ENCODE peak calls at places on chromosomes 4 and X, in ten cellular contexts. S is AG10803, K is body of pancreas, E is BJ, I is fibroblast of mammary gland, F is heart right ventricle, U is brain microvascular endothelial cell, W is RWPE1, O is GM20000, Y is Calu3. H is an unnamed sample.

GRCh38 chr4:84501197-84501492 is 2.1 kb upstream of the NKX6-1 start:
- DNase-seq in S (no peak), K (no peak), E (no peak), I (no peak), F (no peak), U (no peak), W (no peak), O (no peak), Y (no peak), H (no peak)

GRCh38 chrX:151174581-151175282 is 1.7 kb upstream of the GPR50 start:
- DNase-seq in S (no peak), K (no peak), E (no peak), I (no peak), F (no peak), U (no peak), W (no peak), O (no peak), Y (no peak), H (no peak)

GRCh38 chrX:153739754-153740486 is 15.3 kb downstream of the ABCD1 start:
- DNase-seq in S (no peak), K (no peak), E (no peak), I (no peak), F (no peak), U (no peak), W (no peak), O (no peak), Y (no peak), H (no peak)

GRCh38 chr4:86496094-86497060 is 97.7 kb upstream of the PTPN13 start:
- DNase-seq in S (peak; percentile 63), K (peak; percentile 57), E (no peak), I (peak; percentile 57), F (no peak), U (peak; percentile 25), W (peak; percentile 70), O (peak; percentile 48), Y (peak; percentile 29), H (no peak)

GRCh38 chr4:155666701-155667537 is at the start of gene GUCY1A1:
- DNase-seq in S (peak; percentile 1), K (peak; percentile 67), E (no peak), I (no peak), F (peak; percentile 43), U (no peak), W (peak; percentile 9), O (peak; percentile 66), Y (peak; percentile 65), H (peak; percentile 72)

GRCh38 chr4:80192937-80193336 is 4.4 kb upstream of the PRDM8 start:
- DNase-seq in S (peak; percentile 82), K (no peak), E (no peak), I (peak; percentile 92), F (no peak), U (no peak), W (no peak), O (no peak), Y (no peak), H (no peak)

GRCh38 chr4:7358100-7358735 is 76.5 kb downstream of the PSAPL1 start:
- DNase-seq in S (peak; percentile 91), K (no peak), E (peak; percentile 59), I (peak; percentile 92), F (peak; percentile 43), U (peak; percentile 84), W (peak; percentile 67), O (no peak), Y (peak; percentile 38), H (no peak)

GRCh38 chrX:32933548-32933947 is 277.8 kb downstream of the DMD start:
- DNase-seq in S (no peak), K (no peak), E (no peak), I (no peak), F (no peak), U (no peak), W (no peak), O (no peak), Y (no peak), H (no peak)

GRCh38 chrX:19198448-19198847 is 76.2 kb upstream of the ADGRG2 start:
- DNase-seq in S (no peak), K (no peak), E (no peak), I (no peak), F (no peak), U (no peak), W (no peak), O (no peak), Y (no peak), H (no peak)

GRCh38 chrX:145405012-145405411 is 157.7 kb downstream of the SPANXN1 start:
- DNase-seq in S (peak; percentile 12), K (peak; percentile 5), E (no peak), I (peak; percentile 33), F (no peak), U (peak; percentile 16), W (peak; percentile 7), O (peak; percentile 5), Y (peak; percentile 21), H (no peak)

GRCh38 chr4:40923326-40924095 is 173.8 kb downstream of the NSUN7 start:
- DNase-seq in S (no peak), K (peak; percentile 87), E (no peak), I (no peak), F (peak; percentile 28), U (no peak), W (no peak), O (no peak), Y (no peak), H (no peak)

GRCh38 chr4:92304636-92305035 is 870 bp downstream of the GRID2 start:
- DNase-seq in S (no peak), K (no peak), E (no peak), I (no peak), F (no peak), U (no peak), W (no peak), O (peak; percentile 26), Y (no peak), H (no peak)

GRCh38 chr4:117898496-117898895 is 135.8 kb upstream of the NDST3 start:
- DNase-seq in S (no peak), K (no peak), E (no peak), I (no peak), F (no peak), U (no peak), W (no peak), O (no peak), Y (no peak), H (no peak)

GRCh38 chr4:173382349-173382748 is 11.6 kb downstream of the SAP30 start:
- DNase-seq in S (no peak), K (no peak), E (no peak), I (no peak), F (no peak), U (no peak), W (no peak), O (no peak), Y (no peak), H (no peak)

GRCh38 chr4:137534516-137534915 is 2.2 kb upstream of the PCDH18 start:
- DNase-seq in S (peak; percentile 62), K (no peak), E (no peak), I (peak; percentile 55), F (no peak), U (no peak), W (no peak), O (no peak), Y (no peak), H (no peak)

GRCh38 chr4:124785645-124786044 is 73.1 kb upstream of the ANKRD50 start:
- DNase-seq in S (no peak), K (no peak), E (no peak), I (no peak), F (no peak), U (no peak), W (no peak), O (no peak), Y (no peak), H (no peak)
- TF ChIP-seq CTCF in S (no peak), K (peak; percentile 22), E (no peak), I (no peak), F (no peak), U (peak; percentile 17), W (peak; percentile 12), O (no peak), Y (no peak), H (peak; percentile 60)

GRCh38 chr4:36163198-36163597 is 81.1 kb downstream of the ARAP2 start:
- DNase-seq in S (no peak), K (no peak), E (no peak), I (no peak), F (no peak), U (no peak), W (no peak), O (peak; percentile 4), Y (no peak), H (no peak)

DNA sequence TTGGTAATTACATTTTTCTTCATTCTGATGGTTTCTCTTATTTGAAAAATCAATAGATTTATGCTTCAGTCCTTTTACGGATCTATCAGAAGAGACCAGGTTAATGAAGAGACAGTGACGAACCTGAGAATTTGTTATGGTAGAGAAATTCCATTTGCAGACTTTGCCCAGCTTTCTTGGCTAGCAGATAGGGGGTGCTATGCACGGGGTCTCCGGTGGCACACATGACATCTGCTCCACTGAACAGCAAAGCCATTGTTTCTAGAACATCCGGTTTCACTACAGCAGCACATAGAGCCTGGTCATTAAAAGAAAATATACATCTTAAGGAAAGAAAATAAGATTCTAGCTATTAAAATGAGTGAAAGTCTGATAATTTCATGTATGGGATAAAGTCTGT is 85.1 kb downstream of the ARAP2 start:
- DNase-seq in S (no peak), K (no peak), E (no peak), I (no peak), F (no peak), U (no peak), W (no peak), O (no peak), Y (peak; percentile 1), H (no peak)
- TF ChIP-seq CTCF in S (no peak), K (no peak), E (no peak), I (no peak), F (no peak), U (peak; percentile 14), W (no peak), O (no peak), Y (no peak), H (no peak)

DNA sequence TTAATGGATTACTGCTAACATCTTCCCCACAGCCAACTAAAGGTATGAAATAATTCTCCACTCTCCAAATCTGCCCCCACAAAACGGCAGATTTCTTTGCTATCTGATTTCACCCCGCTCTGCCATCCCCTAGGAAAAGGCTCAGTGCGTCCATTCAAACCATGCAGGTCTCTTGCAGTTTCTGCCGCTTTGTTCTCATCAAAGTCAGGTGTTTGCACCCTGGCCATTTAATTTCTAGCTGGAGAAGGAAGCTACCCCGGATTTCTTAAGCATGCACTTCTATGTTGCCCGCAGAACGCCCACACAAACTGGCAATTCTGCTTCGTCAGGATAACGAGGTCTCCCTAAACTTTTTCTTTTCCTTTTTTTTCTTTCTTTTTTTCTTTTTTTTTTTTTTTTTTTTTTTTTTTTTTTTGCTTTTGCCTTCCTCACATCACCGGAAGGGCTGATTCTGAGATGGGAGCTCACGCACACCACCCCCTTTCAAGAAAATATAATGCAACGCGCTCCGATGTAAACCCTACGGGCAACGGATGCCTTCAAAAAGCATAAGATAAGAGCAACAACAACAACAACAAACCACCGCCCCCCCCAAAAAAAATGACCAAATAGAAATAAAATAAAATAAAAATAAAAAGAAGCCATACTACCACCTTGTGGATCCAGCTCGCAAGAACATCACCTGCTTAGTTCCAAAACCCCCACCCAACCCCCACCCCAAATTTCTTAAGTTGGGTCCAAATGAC is 3.2 kb downstream of the NLGN4X start:
- DNase-seq in S (no peak), K (no peak), E (no peak), I (no peak), F (no peak), U (no peak), W (no peak), O (no peak), Y (no peak), H (no peak)
- TF ChIP-seq CTCF in S (no peak), K (no peak), E (no peak), I (no peak), F (no peak), U (peak; percentile 12), W (no peak), O (no peak), Y (no peak), H (peak; percentile 70)

GRCh38 chr4:648579-649292 is 23.4 kb downstream of the PDE6B start:
- DNase-seq in S (no peak), K (no peak), E (no peak), I (no peak), F (no peak), U (no peak), W (no peak), O (no peak), Y (no peak), H (no peak)
- TF ChIP-seq CTCF in S (no peak), K (no peak), E (no peak), I (no peak), F (no peak), U (no peak), W (no peak), O (no peak), Y (no peak), H (no peak)

H was measured in type B pancreatic cell.